ENCODE peak calls at places on chromosomes 11 and 22, in five cellular contexts. R, X, A, K and T are unnamed samples.

GRCh38 chr11:120522021-120522420 is 10.5 kb downstream of the GRIK4 start:
- DNase-seq in R (no peak), X (no peak), A (no peak), K (no peak), T (no peak)

GRCh38 chr11:57008373-57008772 is 19.7 kb downstream of the OR5AK2 start:
- DNase-seq in R (no peak), X (no peak), A (no peak), K (no peak), T (no peak)

GRCh38 chr22:39418696-39419095 is 19.1 kb downstream of the TAB1 start:
- DNase-seq in R (no peak), X (no peak), A (no peak), K (no peak), T (no peak)

GRCh38 chr11:94650756-94651155 is 83.6 kb downstream of the PIWIL4 start:
- DNase-seq in R (peak), X (peak), A (no peak), K (no peak), T (no peak)

GRCh38 chr11:85682330-85683305 is 3.4 kb downstream of the CCDC89 start:
- DNase-seq in R (peak), X (peak), A (no peak), K (no peak), T (peak)

GRCh38 chr11:107799245-107799859 is 59.2 kb downstream of the SLC35F2 start:
- DNase-seq in R (peak), X (peak), A (peak), K (peak), T (peak)

GRCh38 chr11:69326622-69327219 is 32.8 kb downstream of the MYEOV start:
- DNase-seq in R (no peak), X (no peak), A (no peak), K (peak), T (no peak)

GRCh38 chr11:12979928-12980689 is 29.0 kb upstream of the RASSF10 start:
- DNase-seq in R (no peak), X (no peak), A (no peak), K (no peak), T (peak)

GRCh38 chr11:34284836-34285235 is 73.0 kb downstream of the ABTB2 start:
- DNase-seq in R (no peak), X (no peak), A (no peak), K (no peak), T (no peak)

GRCh38 chr11:69642549-69642912 is 1.6 kb downstream of the CCND1 start:
- DNase-seq in R (no peak), X (no peak), A (peak), K (peak), T (no peak)

GRCh38 chr11:35290876-35291275 is 128.5 kb downstream of the SLC1A2 start:
- DNase-seq in R (peak), X (no peak), A (no peak), K (no peak), T (no peak)

GRCh38 chr22:47835726-47836125 is 1073.3 kb downstream of the TBC1D22A start:
- DNase-seq in R (no peak), X (peak), A (no peak), K (no peak), T (peak)

GRCh38 chr22:23179381-23180294 is 671 bp upstream of the BCR start:
- DNase-seq in R (peak), X (no peak), A (peak), K (no peak), T (peak)

GRCh38 chr11:119316017-119316728 is 757 bp downstream of the MCAM start:
- DNase-seq in R (peak), X (no peak), A (no peak), K (no peak), T (peak)

GRCh38 chr11:65781962-65782815 is 1.4 kb upstream of the AP5B1 start:
- DNase-seq in R (no peak), X (no peak), A (no peak), K (no peak), T (no peak)
- H3K27ac ChIP-seq in R (no peak), X (no peak), A (no peak), K (no peak), T (no peak)

DNA sequence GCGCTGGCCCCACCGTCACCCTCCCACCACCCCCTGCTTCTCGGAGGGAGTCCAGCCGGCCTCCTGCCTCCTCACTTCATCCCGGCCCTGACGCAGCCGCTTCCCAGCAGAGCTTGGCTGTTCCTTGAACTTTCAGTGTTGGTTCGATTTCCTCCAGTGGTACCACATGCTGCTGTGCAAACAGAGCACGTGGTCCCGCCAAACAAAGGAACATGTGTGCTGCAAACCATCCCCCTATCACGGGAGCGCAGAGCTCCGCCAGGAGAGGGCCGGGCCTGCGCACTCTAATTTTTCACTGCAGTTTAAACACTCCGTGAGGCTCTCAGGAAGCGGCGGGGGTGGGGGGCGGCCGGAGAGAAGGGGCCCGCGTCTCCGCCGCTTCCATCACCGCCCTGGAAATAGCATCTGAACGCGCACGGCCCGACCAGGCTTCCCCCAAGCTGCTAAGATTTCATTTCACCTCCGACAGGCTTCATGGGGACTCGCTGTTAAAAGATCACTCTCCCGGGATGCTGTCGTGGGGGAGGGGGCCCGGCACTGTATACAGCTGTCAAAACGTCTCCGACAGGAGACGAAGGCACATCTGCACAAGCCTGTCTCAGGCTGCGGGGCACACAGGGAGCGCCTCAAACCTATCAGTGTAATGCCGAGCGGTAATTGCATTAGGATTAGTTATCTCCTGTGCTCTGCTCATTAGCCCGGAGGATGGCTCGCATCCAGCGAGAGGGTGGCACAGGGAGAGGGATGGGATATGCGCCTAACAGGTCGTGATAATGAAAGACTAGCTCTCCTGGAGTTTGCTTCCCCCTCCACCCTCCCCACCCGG is 269.9 kb upstream of the SORL1-AS1 start:
- DNase-seq in R (peak), X (peak), A (peak), K (peak), T (peak)
- H3K27ac ChIP-seq in R (peak), X (peak), A (no peak), K (no peak), T (peak)

DNA sequence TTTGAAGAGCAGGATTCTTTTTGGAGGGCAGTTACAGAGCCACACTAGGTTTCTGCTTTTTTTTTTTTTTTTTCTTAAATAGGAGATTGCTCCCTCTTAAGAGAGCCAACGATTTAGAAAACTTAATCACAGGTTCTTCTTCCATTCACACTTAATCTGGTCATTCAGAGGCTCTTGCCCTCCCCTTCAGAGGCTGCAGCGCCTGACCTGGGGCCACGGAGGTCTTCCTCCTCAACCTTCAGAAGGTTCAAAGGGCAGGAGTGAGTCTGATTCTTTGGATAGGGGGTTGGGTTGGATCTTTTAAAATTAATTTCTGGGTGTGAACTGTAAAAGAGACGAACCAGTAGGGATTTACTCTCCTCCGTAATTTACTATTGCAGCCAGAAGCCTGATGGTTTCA is 57.1 kb downstream of the ZNRF3 start:
- DNase-seq in R (no peak), X (no peak), A (no peak), K (no peak), T (no peak)
- H3K27ac ChIP-seq in R (no peak), X (no peak), A (peak), K (no peak), T (no peak)

GRCh38 chr22:42336527-42337227 is 66.2 kb upstream of the TCF20 start:
- DNase-seq in R (no peak), X (no peak), A (no peak), K (no peak), T (no peak)

GRCh38 chr22:42340695-42341383 is 70.4 kb upstream of the TCF20 start:
- DNase-seq in R (no peak), X (no peak), A (peak), K (peak), T (no peak)

GRCh38 chr22:42337356-42337755 is 66.9 kb upstream of the TCF20 start:
- DNase-seq in R (no peak), X (no peak), A (no peak), K (no peak), T (no peak)

GRCh38 chr22:42340150-42340549 is 69.7 kb upstream of the TCF20 start:
- DNase-seq in R (no peak), X (no peak), A (no peak), K (no peak), T (no peak)

DNA sequence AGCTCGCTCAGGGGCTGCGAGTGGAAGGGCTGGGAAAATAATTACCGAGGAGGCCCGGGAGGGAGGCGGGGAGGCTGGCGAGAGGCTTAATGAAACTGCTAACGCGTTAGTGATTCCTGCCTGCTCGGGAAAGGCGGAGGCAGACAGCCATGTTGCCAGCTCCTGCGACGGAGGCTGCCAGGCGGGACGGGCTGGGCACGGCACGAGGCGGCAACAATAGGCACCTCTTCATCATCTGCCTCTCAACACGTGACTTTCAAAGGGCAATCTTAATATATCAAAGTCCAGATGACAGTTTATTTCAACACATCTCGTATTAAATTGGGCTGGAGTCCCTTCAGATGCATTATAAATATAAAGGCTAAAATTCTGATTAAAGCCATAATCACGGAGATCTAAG is 68.0 kb upstream of the TCF20 start:
- DNase-seq in R (no peak), X (no peak), A (no peak), K (no peak), T (no peak)
- H3K27ac ChIP-seq in R (no peak), X (no peak), A (no peak), K (no peak), T (no peak)

GRCh38 chr22:44620129-44620840 is 81.7 kb upstream of the PRR5 start:
- DNase-seq in R (peak), X (peak), A (peak), K (peak), T (peak)
- H3K27ac ChIP-seq in R (no peak), X (peak), A (no peak), K (no peak), T (no peak)